ENCODE peak calls at places on chromosomes 3 and 15, in ten cellular contexts. N is Panc1; R is pancreas; P is stimulated activated naive CD8-positive, alpha-beta T cell treated with anti-CD3 and anti-CD28 coated beads, Interleukin-15, amount 100 ng/mL, for 72 hours; Y is heart right ventricle; T is naive thymus-derived CD4-positive, alpha-beta T cell; C is SK-N-SH treated with all-trans-retinoic acid at 6 μM for 48 hours; L is mucosa of descending colon; X is T-cell; V is naive thymus-derived CD8-positive, alpha-beta T cell. A is an unnamed sample.

GRCh38 chr15:22989576-22990477 is 9.7 kb upstream of the CYFIP1 start:
- ATAC-seq in N (peak), R (peak), P (no peak), Y (no peak), T (no peak), C (no peak), L (no peak), X (no peak), V (no peak), A (no peak)

GRCh38 chr3:109835958-109836357 is 498.6 kb upstream of the DPPA4 start:
- ATAC-seq in N (no peak), R (no peak), P (no peak), Y (no peak), T (no peak), C (no peak), L (no peak), X (no peak), V (no peak), A (no peak)

GRCh38 chr15:58159827-58160386 is 21.7 kb downstream of the AQP9 start:
- ATAC-seq in N (no peak), R (no peak), P (no peak), Y (no peak), T (no peak), C (no peak), L (no peak), X (no peak), V (no peak), A (no peak)

GRCh38 chr3:114649331-114649730 is 355.5 kb downstream of the TIGIT start:
- ATAC-seq in N (no peak), R (peak), P (no peak), Y (no peak), T (no peak), C (no peak), L (no peak), X (no peak), V (no peak), A (no peak)

GRCh38 chr3:27533718-27534578 is 49.8 kb upstream of the SLC4A7 start:
- ATAC-seq in N (peak), R (peak), P (peak), Y (peak), T (peak), C (peak), L (peak), X (peak), V (no peak), A (peak)

GRCh38 chr3:180860180-180860858 is 52.2 kb upstream of the FXR1 start:
- ATAC-seq in N (no peak), R (no peak), P (no peak), Y (no peak), T (no peak), C (no peak), L (no peak), X (no peak), V (no peak), A (no peak)

GRCh38 chr3:39107874-39108308 is 411 bp downstream of the TTC21A start:
- ATAC-seq in N (peak), R (peak), P (peak), Y (peak), T (peak), C (peak), L (no peak), X (no peak), V (peak), A (peak)

GRCh38 chr15:66097151-66098018 is 156.2 kb downstream of the MEGF11 start:
- ATAC-seq in N (no peak), R (no peak), P (no peak), Y (no peak), T (no peak), C (no peak), L (no peak), X (no peak), V (no peak), A (no peak)

GRCh38 chr3:1227111-1227510 is 134.3 kb downstream of the CNTN6 start:
- ATAC-seq in N (no peak), R (no peak), P (no peak), Y (no peak), T (no peak), C (no peak), L (no peak), X (no peak), V (no peak), A (no peak)

GRCh38 chr3:50415066-50415465 is 55.7 kb upstream of the TMEM115 start:
- ATAC-seq in N (peak), R (no peak), P (no peak), Y (no peak), T (no peak), C (no peak), L (no peak), X (no peak), V (no peak), A (no peak)

GRCh38 chr3:11634081-11634635 is 9.6 kb downstream of the VGLL4 start:
- ATAC-seq in N (peak), R (no peak), P (peak), Y (peak), T (peak), C (no peak), L (peak), X (peak), V (peak), A (peak)

GRCh38 chr3:124144035-124144814 is 152.3 kb upstream of the ROPN1 start:
- ATAC-seq in N (no peak), R (no peak), P (no peak), Y (peak), T (no peak), C (no peak), L (no peak), X (no peak), V (no peak), A (no peak)

GRCh38 chr15:67070892-67071664 is 5.7 kb downstream of the SMAD3 start:
- ATAC-seq in N (no peak), R (no peak), P (no peak), Y (no peak), T (no peak), C (no peak), L (no peak), X (no peak), V (no peak), A (no peak)